ENCODE peak calls at places on chromosomes 7 and 10, in ten cellular contexts. L is fibroblast of lung, S is HCT116, D is astrocyte, F is MM.1S, P is neural progenitor cell, R is endothelial cell of umbilical vein, V is PC-3, O is H9, I is SK-N-SH. Z is an unnamed sample. For H3K27me3, the result is how much of the 10 kb centered on the place peaks cover.

GRCh38 chr7:11237742-11238141 is 264.1 kb downstream of the PHF14 start:
- DNase-seq in L (no peak), S (no peak), D (no peak), F (no peak), P (no peak), R (no peak), V (no peak), O (peak), I (no peak), Z (peak)

GRCh38 chr7:155979566-155979965 is 167.3 kb upstream of the SHH start:
- DNase-seq in L (no peak), S (no peak), D (no peak), F (no peak), P (no peak), R (no peak), V (no peak), O (no peak), I (no peak), Z (no peak)

GRCh38 chr10:70827358-70827757 is 11.6 kb downstream of the SGPL1 start:
- DNase-seq in L (peak), S (no peak), D (peak), F (no peak), P (no peak), R (no peak), V (peak), O (no peak), I (no peak), Z (no peak)

GRCh38 chr7:55516399-55516798 is 55.9 kb downstream of the VOPP1 start:
- DNase-seq in L (no peak), S (no peak), D (no peak), F (peak), P (no peak), R (no peak), V (no peak), O (no peak), I (no peak), Z (no peak)

GRCh38 chr10:102629661-102630614 is 14.3 kb upstream of the TRIM8 start:
- DNase-seq in L (peak), S (no peak), D (peak), F (no peak), P (peak), R (peak), V (peak), O (peak), I (no peak), Z (no peak)

GRCh38 chr10:88974446-88975376 is 15.9 kb upstream of the FAS start:
- DNase-seq in L (no peak), S (no peak), D (no peak), F (peak), P (no peak), R (peak), V (peak), O (no peak), I (no peak), Z (no peak)

GRCh38 chr10:86964061-86964846 is 4.0 kb upstream of the ADIRF start:
- DNase-seq in L (no peak), S (no peak), D (no peak), F (no peak), P (no peak), R (no peak), V (no peak), O (no peak), I (peak), Z (no peak)

GRCh38 chr7:4959356-4959755 is 369 bp upstream of the MMD2 start:
- DNase-seq in L (no peak), S (no peak), D (no peak), F (no peak), P (no peak), R (no peak), V (no peak), O (no peak), I (no peak), Z (no peak)

GRCh38 chr10:127880557-127880956 is 12.2 kb downstream of the CLRN3 start:
- DNase-seq in L (no peak), S (no peak), D (no peak), F (peak), P (no peak), R (no peak), V (no peak), O (no peak), I (no peak), Z (peak)

GRCh38 chr10:61894150-61894549 is 7.3 kb upstream of the ARID5B start:
- DNase-seq in L (peak), S (no peak), D (no peak), F (no peak), P (no peak), R (no peak), V (no peak), O (no peak), I (no peak), Z (no peak)

GRCh38 chr7:49023345-49024330 is 99.3 kb downstream of the CDC14C start:
- DNase-seq in L (peak), S (no peak), D (no peak), F (no peak), P (peak), R (no peak), V (no peak), O (peak), I (no peak), Z (no peak)

GRCh38 chr7:70696139-70696782 is 435.7 kb upstream of the GALNT17 start:
- DNase-seq in L (peak), S (no peak), D (peak), F (peak), P (peak), R (no peak), V (no peak), O (no peak), I (peak), Z (peak)

GRCh38 chr7:128811631-128812430 is 18.4 kb upstream of the FLNC start:
- DNase-seq in L (no peak), S (no peak), D (no peak), F (peak), P (no peak), R (no peak), V (no peak), O (no peak), I (no peak), Z (no peak)

GRCh38 chr7:121446526-121446925 is 50.4 kb upstream of the FAM3C start:
- DNase-seq in L (no peak), S (no peak), D (no peak), F (no peak), P (no peak), R (no peak), V (no peak), O (no peak), I (no peak), Z (no peak)

GRCh38 chr10:101563497-101564040 is 24.5 kb downstream of the POLL start:
- DNase-seq in L (no peak), S (no peak), D (no peak), F (no peak), P (no peak), R (no peak), V (no peak), O (peak), I (peak), Z (peak)

GRCh38 chr10:95850791-95851190 is 57.0 kb upstream of the CC2D2B start:
- DNase-seq in L (no peak), S (no peak), D (no peak), F (no peak), P (no peak), R (no peak), V (no peak), O (no peak), I (no peak), Z (no peak)

GRCh38 chr10:10891437-10891836 is 126.2 kb upstream of the CELF2 start:
- DNase-seq in L (peak), S (no peak), D (peak), F (no peak), P (no peak), R (no peak), V (no peak), O (no peak), I (no peak), Z (no peak)

GRCh38 chr10:104056619-104057273 is 28.9 kb downstream of the COL17A1 start:
- DNase-seq in L (no peak), S (peak), D (no peak), F (no peak), P (no peak), R (no peak), V (no peak), O (peak), I (no peak), Z (no peak)

GRCh38 chr7:4208086-4208485 is 474.0 kb upstream of the FOXK1 start:
- DNase-seq in L (no peak), S (no peak), D (no peak), F (no peak), P (no peak), R (no peak), V (no peak), O (no peak), I (peak), Z (no peak)

GRCh38 chr7:27750336-27750735 is 10.4 kb downstream of the TAX1BP1 start:
- DNase-seq in L (no peak), S (no peak), D (no peak), F (no peak), P (no peak), R (peak), V (peak), O (no peak), I (no peak), Z (no peak)

GRCh38 chr7:27747969-27748368 is 8.0 kb downstream of the TAX1BP1 start:
- DNase-seq in L (no peak), S (no peak), D (no peak), F (no peak), P (no peak), R (no peak), V (no peak), O (no peak), I (no peak), Z (no peak)

GRCh38 chr7:27745064-27745583 is 5.2 kb downstream of the TAX1BP1 start:
- DNase-seq in L (peak), S (peak), D (peak), F (peak), P (peak), R (peak), V (peak), O (peak), I (peak), Z (no peak)

GRCh38 chr7:27751888-27752660 is 12.1 kb downstream of the TAX1BP1 start:
- DNase-seq in L (no peak), S (no peak), D (no peak), F (no peak), P (no peak), R (no peak), V (no peak), O (no peak), I (no peak), Z (no peak)

GRCh38 chr7:27746978-27747377 is 7.0 kb downstream of the TAX1BP1 start:
- DNase-seq in L (peak), S (no peak), D (no peak), F (no peak), P (no peak), R (no peak), V (peak), O (no peak), I (no peak), Z (no peak)
- H3K9ac ChIP-seq in L (no peak), S (no peak), D (no peak), F (no peak), P (no peak), R (no peak), V (no peak), O (no peak), I (no peak), Z (no peak)

GRCh38 chr10:126586878-126587277 is 83.6 kb downstream of the C10orf90 start:
- DNase-seq in L (peak), S (no peak), D (peak), F (no peak), P (no peak), R (no peak), V (no peak), O (no peak), I (no peak), Z (no peak)

GRCh38 chr10:126588024-126588423 is 82.5 kb downstream of the C10orf90 start:
- DNase-seq in L (no peak), S (no peak), D (no peak), F (no peak), P (no peak), R (no peak), V (no peak), O (no peak), I (no peak), Z (no peak)

GRCh38 chr10:126584836-126585235 is 85.7 kb downstream of the C10orf90 start:
- DNase-seq in L (no peak), S (no peak), D (no peak), F (no peak), P (no peak), R (no peak), V (no peak), O (no peak), I (no peak), Z (no peak)

GRCh38 chr10:126583507-126584200 is 86.8 kb downstream of the C10orf90 start:
- DNase-seq in L (no peak), S (no peak), D (no peak), F (no peak), P (no peak), R (no peak), V (no peak), O (no peak), I (no peak), Z (no peak)

DNA sequence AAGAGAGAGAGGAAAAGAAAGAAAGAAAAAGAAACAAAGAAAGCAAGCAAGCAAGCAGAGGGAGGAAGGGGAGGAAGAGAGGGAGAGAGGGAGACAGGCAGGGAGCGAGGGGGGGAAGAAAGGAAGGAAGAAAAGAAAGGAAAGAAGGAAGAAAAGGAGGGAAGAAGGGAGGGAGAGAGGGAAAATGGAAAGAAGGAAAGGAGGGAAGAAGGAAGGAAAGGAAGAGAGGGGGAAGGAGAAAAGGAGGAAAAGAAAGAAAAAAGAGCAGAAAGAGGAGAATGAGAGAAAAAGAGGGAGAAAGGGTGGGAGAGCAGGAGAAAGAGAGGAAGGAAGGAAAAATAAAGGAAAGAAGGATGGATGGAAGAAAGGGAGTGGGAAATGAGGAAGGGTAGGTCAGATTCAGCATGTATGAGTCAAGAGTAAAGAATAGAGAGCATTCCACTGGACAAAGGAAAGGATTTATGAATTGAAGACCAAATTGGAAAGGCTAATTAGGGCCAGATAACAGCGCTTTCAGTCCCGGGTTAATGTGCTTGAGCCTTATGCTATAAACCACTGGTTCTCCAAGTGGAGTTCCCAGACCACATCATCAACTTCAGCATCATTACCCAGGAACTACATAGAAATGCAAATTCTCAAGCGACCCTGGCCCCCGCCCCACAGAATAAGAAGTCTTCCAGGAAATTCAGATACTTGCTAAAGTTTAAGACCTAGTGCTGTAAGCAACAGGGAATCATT is 85.1 kb downstream of the C10orf90 start:
- DNase-seq in L (peak), S (no peak), D (peak), F (no peak), P (peak), R (no peak), V (no peak), O (no peak), I (no peak), Z (no peak)
- H3K27me3 ChIP-seq in L (under half), S (half or more), D (under half), F (under half), P (under half), R (under half), V (under half), O (under half), I (under half), Z (under half)

GRCh38 chr10:7482992-7483391 is 72.2 kb upstream of the SFMBT2 start:
- DNase-seq in L (no peak), S (no peak), D (no peak), F (peak), P (no peak), R (no peak), V (no peak), O (no peak), I (no peak), Z (no peak)

GRCh38 chr10:7481382-7481765 is 70.5 kb upstream of the SFMBT2 start:
- DNase-seq in L (peak), S (no peak), D (no peak), F (no peak), P (no peak), R (no peak), V (no peak), O (no peak), I (no peak), Z (no peak)

GRCh38 chr10:7484456-7485266 is 73.8 kb upstream of the SFMBT2 start:
- DNase-seq in L (no peak), S (no peak), D (no peak), F (peak), P (no peak), R (no peak), V (no peak), O (no peak), I (peak), Z (peak)

GRCh38 chr10:7485267-7485601 is 74.4 kb upstream of the SFMBT2 start:
- DNase-seq in L (no peak), S (no peak), D (no peak), F (no peak), P (no peak), R (no peak), V (no peak), O (no peak), I (no peak), Z (no peak)

GRCh38 chr10:7483848-7484247 is 73.0 kb upstream of the SFMBT2 start:
- DNase-seq in L (no peak), S (no peak), D (no peak), F (no peak), P (no peak), R (no peak), V (no peak), O (no peak), I (no peak), Z (no peak)
- TF ChIP-seq CTCF in L (no peak), S (no peak), D (no peak), F (no peak), P (no peak), R (no peak), V (no peak), O (no peak), I (no peak), Z (no peak)

DNA sequence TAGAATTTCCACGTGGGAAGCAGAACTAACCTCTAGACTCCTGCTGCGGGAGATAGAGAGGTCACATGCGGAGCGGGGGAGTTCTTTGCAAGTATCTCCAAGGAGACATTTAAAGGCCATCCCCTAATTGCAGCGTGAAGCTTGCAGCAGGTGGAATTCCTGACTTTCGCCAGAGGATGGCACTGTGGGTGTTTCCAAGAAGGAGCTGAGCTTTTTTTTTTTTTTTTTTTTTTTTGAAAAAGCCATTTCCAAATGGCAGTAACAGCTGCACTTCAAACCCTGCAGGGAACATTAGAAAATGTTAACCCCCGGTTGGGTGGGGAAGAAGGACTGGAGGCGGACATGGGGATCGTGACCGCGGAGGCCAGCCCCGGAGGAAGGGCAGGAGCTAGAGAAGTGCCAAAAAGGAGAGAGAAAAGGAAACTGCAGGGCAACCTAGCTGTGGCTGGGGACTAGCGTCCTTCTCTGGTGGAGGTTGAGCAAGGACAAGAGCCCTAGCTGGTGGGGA is 487.7 kb downstream of the TYW1 start:
- DNase-seq in L (peak), S (peak), D (peak), F (peak), P (peak), R (peak), V (peak), O (peak), I (peak), Z (peak)
- H3K9ac ChIP-seq in L (no peak), S (no peak), D (no peak), F (peak), P (no peak), R (no peak), V (no peak), O (no peak), I (no peak), Z (no peak)

GRCh38 chr7:984361-985126 is 1.6 kb downstream of the CYP2W1 start:
- DNase-seq in L (no peak), S (no peak), D (no peak), F (no peak), P (no peak), R (no peak), V (no peak), O (no peak), I (no peak), Z (no peak)
- H3K27me3 ChIP-seq in L (under half), S (under half), D (under half), F (half or more), P (under half), R (under half), V (under half), O (under half), I (under half), Z (under half)

DNA sequence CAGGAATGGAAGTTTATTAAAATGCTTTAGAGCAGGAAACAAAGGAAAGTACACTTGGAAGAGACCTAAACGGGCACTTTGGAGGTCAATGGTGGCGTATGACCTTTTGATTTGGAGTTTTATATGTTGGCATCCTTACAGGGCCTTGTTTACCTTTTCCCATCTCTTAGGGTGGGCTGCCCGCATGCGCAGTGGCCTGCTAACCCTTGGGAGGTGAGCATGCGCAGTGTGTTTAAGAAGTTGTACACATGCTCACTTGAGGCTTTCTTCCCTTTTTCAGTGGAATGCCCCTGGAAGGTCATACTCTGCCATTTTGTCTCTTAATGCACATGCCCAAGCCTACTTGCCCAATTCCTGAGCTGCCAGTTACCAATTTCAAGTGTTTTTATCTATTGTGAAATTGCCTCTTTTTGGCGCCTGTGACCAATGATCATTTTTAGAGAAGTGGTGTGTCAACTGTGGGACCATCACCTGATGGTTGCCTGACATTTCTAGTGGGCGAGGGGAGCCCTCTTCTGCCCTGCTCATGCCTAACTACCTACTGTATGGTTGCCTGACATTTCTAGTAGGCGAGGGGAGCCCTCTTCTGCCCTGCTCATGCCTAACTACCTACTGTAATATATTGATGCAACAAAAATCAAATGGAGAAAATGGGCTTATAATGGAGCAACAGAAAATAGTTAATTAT is 138.0 kb downstream of the PPP1R9A start:
- DNase-seq in L (peak), S (no peak), D (no peak), F (peak), P (peak), R (peak), V (peak), O (peak), I (no peak), Z (peak)
- TF ChIP-seq CTCF in L (peak), S (peak), D (no peak), F (peak), P (peak), R (peak), V (peak), O (peak), I (peak), Z (no peak)

GRCh38 chr10:124495725-124496124 is 34.1 kb downstream of the LHPP start:
- DNase-seq in L (no peak), S (no peak), D (no peak), F (no peak), P (no peak), R (no peak), V (no peak), O (no peak), I (no peak), Z (no peak)

GRCh38 chr10:124496620-124497019 is 35.0 kb downstream of the LHPP start:
- DNase-seq in L (no peak), S (no peak), D (no peak), F (no peak), P (no peak), R (no peak), V (no peak), O (no peak), I (no peak), Z (no peak)

GRCh38 chr10:124497196-124497990 is 35.8 kb downstream of the LHPP start:
- DNase-seq in L (no peak), S (no peak), D (no peak), F (no peak), P (no peak), R (no peak), V (no peak), O (no peak), I (peak), Z (no peak)

GRCh38 chr10:124495176-124495575 is 33.6 kb downstream of the LHPP start:
- DNase-seq in L (no peak), S (no peak), D (no peak), F (no peak), P (no peak), R (no peak), V (peak), O (no peak), I (no peak), Z (no peak)

GRCh38 chr10:124496150-124496549 is 34.5 kb downstream of the LHPP start:
- DNase-seq in L (no peak), S (no peak), D (no peak), F (no peak), P (no peak), R (no peak), V (no peak), O (no peak), I (peak), Z (no peak)
- H3K9ac ChIP-seq in L (no peak), S (no peak), D (no peak), F (no peak), P (no peak), R (no peak), V (no peak), O (no peak), I (no peak), Z (no peak)